ENCODE peak calls at places on chromosomes 7 and 10, in seven cellular contexts. T is SW480; Y is stimulated activated naive CD8-positive, alpha-beta T cell treated with anti-CD3 and anti-CD28 coated beads, Interleukin-15, Interleukin-2, amounts not matched to agents 100 U/mL and 50 U/mL, for 24 hours; I is choroid plexus epithelial cell; C is stimulated activated naive B cell treated with anti-CD40 and anti-IgM and Interleukin-4, amounts not matched to agents 10 μg/mL and 1 μg/mL and 100 μg/mL, for 72 hours; M is T-helper 9 cell; E is stimulated activated CD4-positive, alpha-beta T cell treated with anti-CD3 and anti-CD28 coated beads, Interleukin-4, amount 100 ng/mL, for 48 hours. H is an unnamed sample.

GRCh38 chr7:76346778-76347177 is 12.0 kb downstream of the YWHAG start:
- DNase-seq in T (no peak), Y (no peak), I (peak), C (no peak), M (no peak), E (no peak), H (peak)

GRCh38 chr10:88728107-88728763 is 22.2 kb downstream of the LIPK start:
- DNase-seq in T (no peak), Y (peak), I (peak), C (no peak), M (no peak), E (peak), H (peak)

GRCh38 chr7:17098515-17098914 is 199.9 kb upstream of the AHR start:
- DNase-seq in T (no peak), Y (no peak), I (no peak), C (no peak), M (no peak), E (no peak), H (no peak)

GRCh38 chr7:70472580-70473239 is 659.2 kb upstream of the GALNT17 start:
- DNase-seq in T (no peak), Y (no peak), I (no peak), C (no peak), M (no peak), E (no peak), H (no peak)

GRCh38 chr10:77104459-77104980 is 533.1 kb downstream of the KCNMA1 start:
- DNase-seq in T (no peak), Y (no peak), I (peak), C (no peak), M (no peak), E (no peak), H (peak)

GRCh38 chr7:79317728-79318127 is 135.7 kb downstream of the MAGI2 start:
- DNase-seq in T (peak), Y (no peak), I (peak), C (no peak), M (no peak), E (no peak), H (peak)

GRCh38 chr10:82377608-82378007 is 502.6 kb downstream of the NRG3 start:
- DNase-seq in T (no peak), Y (no peak), I (peak), C (no peak), M (no peak), E (no peak), H (no peak)

GRCh38 chr7:27835408-27835807 is 95.4 kb downstream of the TAX1BP1 start:
- DNase-seq in T (no peak), Y (no peak), I (peak), C (no peak), M (no peak), E (no peak), H (peak)

GRCh38 chr7:48384180-48384752 is 213.0 kb downstream of the ABCA13 start:
- DNase-seq in T (no peak), Y (no peak), I (no peak), C (no peak), M (no peak), E (no peak), H (no peak)

GRCh38 chr7:148589640-148590039 is 926 bp upstream of the C7orf33 start:
- DNase-seq in T (no peak), Y (no peak), I (no peak), C (no peak), M (no peak), E (no peak), H (no peak)

GRCh38 chr10:60434418-60435046 is 44.9 kb upstream of the ANK3 start:
- DNase-seq in T (peak), Y (no peak), I (peak), C (no peak), M (no peak), E (no peak), H (peak)

GRCh38 chr7:106139253-106140251 is 27.4 kb upstream of the SYPL1 start:
- DNase-seq in T (no peak), Y (no peak), I (peak), C (no peak), M (no peak), E (no peak), H (peak)

GRCh38 chr7:30027065-30027456 is 559 bp upstream of the FKBP14 start:
- DNase-seq in T (peak), Y (no peak), I (peak), C (peak), M (peak), E (peak), H (peak)

GRCh38 chr7:139871276-139871675 is 42.2 kb downstream of the TBXAS1 start:
- DNase-seq in T (no peak), Y (no peak), I (peak), C (no peak), M (no peak), E (no peak), H (peak)

GRCh38 chr10:122142652-122143237 is 128.4 kb upstream of the BTBD16 start:
- DNase-seq in T (no peak), Y (peak), I (no peak), C (no peak), M (no peak), E (no peak), H (no peak)

GRCh38 chr7:4700577-4701235 is 18.6 kb downstream of the FOXK1 start:
- DNase-seq in T (no peak), Y (no peak), I (peak), C (no peak), M (no peak), E (no peak), H (peak)

GRCh38 chr7:107968449-107968848 is 34.5 kb downstream of the LAMB1 start:
- DNase-seq in T (no peak), Y (no peak), I (no peak), C (no peak), M (no peak), E (no peak), H (no peak)

GRCh38 chr7:67631496-67631895 is 634.9 kb downstream of the TYW1 start:
- DNase-seq in T (no peak), Y (no peak), I (no peak), C (no peak), M (no peak), E (no peak), H (no peak)

GRCh38 chr7:7554647-7555575 is 11.8 kb upstream of the MIOS start:
- DNase-seq in T (no peak), Y (no peak), I (no peak), C (no peak), M (no peak), E (no peak), H (peak)

GRCh38 chr10:89062861-89063260 is 72.3 kb downstream of the FAS start:
- DNase-seq in T (no peak), Y (no peak), I (peak), C (no peak), M (no peak), E (no peak), H (no peak)

GRCh38 chr10:104447899-104448298 is 94.3 kb downstream of the CFAP58 start:
- DNase-seq in T (no peak), Y (no peak), I (no peak), C (no peak), M (no peak), E (no peak), H (no peak)

GRCh38 chr10:85857791-85858190 is 508.8 kb downstream of the GRID1 start:
- DNase-seq in T (no peak), Y (no peak), I (no peak), C (no peak), M (no peak), E (no peak), H (no peak)

GRCh38 chr7:155219947-155220769 is 77.5 kb upstream of the INSIG1 start:
- DNase-seq in T (no peak), Y (no peak), I (no peak), C (no peak), M (no peak), E (no peak), H (no peak)

GRCh38 chr10:80491251-80492102 is 37.4 kb downstream of the TSPAN14 start:
- DNase-seq in T (no peak), Y (no peak), I (no peak), C (no peak), M (no peak), E (no peak), H (no peak)

GRCh38 chr10:69319911-69320316 is 41.6 kb downstream of the HK1 start:
- DNase-seq in T (no peak), Y (peak), I (no peak), C (no peak), M (no peak), E (no peak), H (no peak)

GRCh38 chr10:76141376-76141775 is 710.0 kb downstream of the LRMDA start:
- DNase-seq in T (no peak), Y (no peak), I (no peak), C (no peak), M (no peak), E (no peak), H (no peak)

GRCh38 chr7:490461-491291 is 29.0 kb downstream of the PDGFA start:
- DNase-seq in T (peak), Y (no peak), I (no peak), C (peak), M (no peak), E (no peak), H (no peak)

H was measured in EH.